ENCODE peak calls at places on chromosomes 6 and 20, in four cellular contexts. K is left ventricle myocardium inferior, L is astrocyte of the spinal cord, S is cardiac fibroblast. M is an unnamed sample.

GRCh38 chr6:136063095-136063494 is 187.0 kb downstream of the MTFR2 start:
- DNase-seq in K (no peak), L (peak), S (peak), M (peak)

GRCh38 chr6:146551545-146551944 is 7.9 kb downstream of the RAB32 start:
- DNase-seq in L (no peak), K (no peak), S (no peak), M (no peak)

GRCh38 chr6:44496705-44497369 is 109.3 kb downstream of the CDC5L start:
- DNase-seq in K (no peak), S (no peak), L (peak), M (peak)

GRCh38 chr6:101539510-101540245 is 146.2 kb downstream of the GRIK2 start:
- DNase-seq in K (no peak), L (peak), S (peak), M (peak)

GRCh38 chr20:50332491-50332980 is 141.9 kb downstream of the CEBPB start:
- DNase-seq in S (no peak), L (no peak), K (no peak), M (no peak)

GRCh38 chr6:168037856-168038255 is 40.4 kb downstream of the KIF25 start:
- DNase-seq in K (no peak), S (no peak), L (no peak), M (no peak)

GRCh38 chr6:119368917-119369316 is 19.4 kb upstream of the MAN1A1 start:
- DNase-seq in S (no peak), K (no peak), L (no peak), M (no peak)

GRCh38 chr6:157058574-157058973 is 264.7 kb downstream of the TMEM242 start:
- DNase-seq in L (no peak), S (no peak), K (no peak), M (no peak)

GRCh38 chr6:145904391-145904790 is 59.8 kb downstream of the SHPRH start:
- DNase-seq in K (no peak), L (no peak), S (no peak), M (no peak)

GRCh38 chr6:116773886-116774285 is 8.4 kb upstream of the FAM162B start:
- DNase-seq in L (peak), K (no peak), S (no peak), M (no peak)

GRCh38 chr20:62519826-62520225 is 44.0 kb upstream of the GATA5 start:
- DNase-seq in S (no peak), K (no peak), L (no peak), M (no peak)

GRCh38 chr6:31126416-31127175 is 6.3 kb upstream of the CDSN start:
- DNase-seq in S (no peak), L (no peak), K (no peak), M (no peak)

GRCh38 chr6:41560440-41561192 is 14.4 kb downstream of the FOXP4 start:
- DNase-seq in K (peak), L (peak), S (peak), M (peak)

GRCh38 chr6:90492369-90492768 is 94.5 kb downstream of the MAP3K7 start:
- DNase-seq in K (no peak), S (no peak), L (no peak), M (no peak)
- H3K4me3 ChIP-seq in K (no peak), S (no peak), L (no peak), M (no peak)

GRCh38 chr6:106089981-106090380 is 3.8 kb downstream of the PRDM1 start:
- DNase-seq in L (peak), S (peak), K (no peak), M (peak)
- TF ChIP-seq CTCF in L (no peak), S (no peak), K (no peak), M (peak)

DNA sequence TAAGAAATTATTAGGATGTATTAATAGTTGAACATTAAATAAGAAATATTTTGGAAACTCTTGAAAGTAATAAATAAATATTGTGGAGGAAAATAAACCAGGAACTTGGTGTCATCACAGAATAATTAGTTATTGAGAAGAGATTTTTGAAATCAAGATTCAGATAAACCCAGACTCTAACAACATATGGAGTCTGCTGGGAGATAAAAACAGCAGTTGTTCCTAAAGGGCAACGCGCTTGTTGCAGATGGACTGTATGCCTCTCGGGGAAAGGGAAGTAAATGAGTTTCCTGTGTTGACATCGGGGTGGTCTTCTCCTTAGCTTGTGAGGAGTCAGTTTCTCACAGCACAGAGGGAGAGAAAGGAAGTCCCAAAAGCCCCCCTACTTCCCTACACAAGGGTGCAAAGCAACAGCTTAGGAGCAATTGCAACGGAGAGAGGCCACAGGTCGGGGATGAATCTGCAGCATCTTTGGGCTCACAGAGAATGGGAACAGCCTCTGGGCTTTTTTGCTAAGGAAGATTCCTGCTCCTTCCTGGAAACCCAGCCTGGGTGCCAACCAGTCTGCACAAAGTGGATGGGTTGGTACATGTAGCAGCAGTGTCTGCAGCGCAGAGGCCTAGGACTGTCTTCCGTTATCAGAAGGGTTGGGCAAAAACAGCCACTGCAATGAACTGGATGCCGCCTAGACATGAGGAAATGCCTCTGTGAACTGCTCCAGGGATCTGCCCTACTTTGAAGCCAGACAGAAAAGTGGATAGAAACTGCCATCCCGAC is 603.1 kb upstream of the NRSN1 start:
- DNase-seq in K (no peak), S (no peak), L (no peak), M (no peak)
- H3K4me3 ChIP-seq in K (no peak), S (no peak), L (no peak), M (no peak)

GRCh38 chr20:13318871-13319521 is 97.9 kb downstream of the ISM1 start:
- DNase-seq in S (no peak), L (no peak), K (no peak), M (no peak)
- TF ChIP-seq CTCF in S (no peak), L (no peak), K (no peak), M (no peak)

DNA sequence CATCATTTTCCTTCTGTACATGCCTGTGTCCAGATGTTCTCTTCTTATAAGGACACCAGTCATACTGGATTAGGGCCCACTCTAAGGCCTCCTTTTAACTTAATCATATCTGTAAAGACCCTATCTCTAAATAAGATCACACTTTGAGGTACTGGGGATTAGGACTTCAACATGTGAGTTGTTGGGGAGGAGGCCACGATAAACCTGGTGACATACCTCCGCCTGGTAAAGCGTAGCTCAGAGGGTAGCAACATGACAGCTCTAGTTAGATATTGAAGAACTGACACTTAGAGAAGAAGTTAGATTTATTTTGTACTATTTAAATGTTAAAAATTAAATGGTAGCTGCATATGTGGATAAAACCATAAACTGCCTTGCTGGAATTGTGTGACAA is 13.2 kb downstream of the PLCB1 start:
- DNase-seq in S (no peak), K (no peak), L (no peak), M (no peak)
- H3K4me3 ChIP-seq in S (no peak), K (no peak), L (no peak), M (no peak)

M was measured in AG10803.